ENCODE peak calls at places on chromosomes 11 and 22, in four cellular contexts. One of them, this sample, is unnamed.

GRCh38 chr11:123255909-123256308 is 60.9 kb upstream of the CLMP start:
- DNase-seq in upper lobe of left lung: no peak
- DNase-seq in colonic mucosa: no peak
- DNase-seq in CD4-positive, alpha-beta T cell: no peak
- DNase-seq in this sample: no peak

GRCh38 chr22:20080776-20081654 is 974 bp downstream of the DGCR8 start:
- DNase-seq in colonic mucosa: peak
- DNase-seq in upper lobe of left lung: peak
- DNase-seq in CD4-positive, alpha-beta T cell: no peak
- DNase-seq in this sample: no peak

GRCh38 chr22:47990486-47990885 is 1228.0 kb downstream of the TBC1D22A start:
- DNase-seq in colonic mucosa: no peak
- DNase-seq in upper lobe of left lung: no peak
- DNase-seq in CD4-positive, alpha-beta T cell: no peak
- DNase-seq in this sample: no peak

GRCh38 chr11:44192701-44193100 is 97.2 kb downstream of the EXT2 start:
- DNase-seq in CD4-positive, alpha-beta T cell: no peak
- DNase-seq in upper lobe of left lung: no peak
- DNase-seq in colonic mucosa: no peak
- DNase-seq in this sample: no peak

GRCh38 chr11:35815556-35816315 is 128.1 kb upstream of the LDLRAD3 start:
- DNase-seq in upper lobe of left lung: no peak
- DNase-seq in colonic mucosa: no peak
- DNase-seq in CD4-positive, alpha-beta T cell: no peak
- DNase-seq in this sample: no peak

GRCh38 chr11:113260541-113260940 is 53.8 kb upstream of the TTC12 start:
- DNase-seq in CD4-positive, alpha-beta T cell: no peak
- DNase-seq in colonic mucosa: no peak
- DNase-seq in upper lobe of left lung: no peak
- DNase-seq in this sample: no peak

GRCh38 chr11:117482881-117483280 is 155.2 kb downstream of the CEP164 start:
- DNase-seq in upper lobe of left lung: no peak
- DNase-seq in CD4-positive, alpha-beta T cell: no peak
- DNase-seq in colonic mucosa: no peak
- DNase-seq in this sample: no peak

GRCh38 chr22:37036655-37037377 is 14.7 kb upstream of the KCTD17 start:
- DNase-seq in colonic mucosa: no peak
- DNase-seq in CD4-positive, alpha-beta T cell: no peak
- DNase-seq in upper lobe of left lung: no peak
- DNase-seq in this sample: no peak

GRCh38 chr11:44266056-44266780 is 43.7 kb downstream of the ALX4 start:
- DNase-seq in CD4-positive, alpha-beta T cell: no peak
- DNase-seq in upper lobe of left lung: no peak
- DNase-seq in colonic mucosa: no peak
- DNase-seq in this sample: no peak

GRCh38 chr22:39474351-39474991 is 17.7 kb downstream of the MGAT3 start:
- DNase-seq in colonic mucosa: peak
- DNase-seq in CD4-positive, alpha-beta T cell: no peak
- DNase-seq in upper lobe of left lung: no peak
- DNase-seq in this sample: no peak

GRCh38 chr11:36376888-36377758 is 81.0 kb downstream of the PRR5L start:
- DNase-seq in upper lobe of left lung: no peak
- DNase-seq in CD4-positive, alpha-beta T cell: peak
- DNase-seq in colonic mucosa: peak
- DNase-seq in this sample: no peak

GRCh38 chr11:3855808-3856491 is 486 bp downstream of the STIM1 start:
- DNase-seq in colonic mucosa: peak
- DNase-seq in CD4-positive, alpha-beta T cell: peak
- DNase-seq in upper lobe of left lung: peak
- DNase-seq in this sample: no peak

GRCh38 chr11:107856180-107856980 is 2.2 kb downstream of the SLC35F2 start:
- DNase-seq in CD4-positive, alpha-beta T cell: no peak
- DNase-seq in colonic mucosa: peak
- DNase-seq in upper lobe of left lung: no peak
- DNase-seq in this sample: no peak

GRCh38 chr11:131829725-131830124 is 459.3 kb downstream of the NTM start:
- DNase-seq in CD4-positive, alpha-beta T cell: no peak
- DNase-seq in upper lobe of left lung: no peak
- DNase-seq in colonic mucosa: no peak
- DNase-seq in this sample: no peak

GRCh38 chr11:69744435-69744834 is 30.7 kb downstream of the FGF4 start:
- DNase-seq in colonic mucosa: no peak
- DNase-seq in upper lobe of left lung: peak
- DNase-seq in CD4-positive, alpha-beta T cell: no peak
- DNase-seq in this sample: no peak

GRCh38 chr11:72721689-72722049 is 30.5 kb downstream of the ARAP1 start:
- DNase-seq in upper lobe of left lung: no peak
- DNase-seq in colonic mucosa: peak
- DNase-seq in CD4-positive, alpha-beta T cell: peak
- DNase-seq in this sample: no peak

GRCh38 chr22:37742374-37743092 is 45.7 kb downstream of the TRIOBP start:
- DNase-seq in CD4-positive, alpha-beta T cell: no peak
- DNase-seq in upper lobe of left lung: peak
- DNase-seq in colonic mucosa: no peak
- DNase-seq in this sample: no peak

GRCh38 chr11:15858881-15859280 is 497.5 kb downstream of the SOX6 start:
- DNase-seq in upper lobe of left lung: no peak
- DNase-seq in CD4-positive, alpha-beta T cell: no peak
- DNase-seq in colonic mucosa: no peak
- DNase-seq in this sample: no peak

GRCh38 chr11:79070518-79070917 is 370.3 kb downstream of the TENM4 start:
- DNase-seq in upper lobe of left lung: no peak
- DNase-seq in CD4-positive, alpha-beta T cell: no peak
- DNase-seq in colonic mucosa: no peak
- DNase-seq in this sample: no peak

GRCh38 chr11:13705710-13706109 is 37.2 kb downstream of the FAR1 start:
- DNase-seq in colonic mucosa: no peak
- DNase-seq in CD4-positive, alpha-beta T cell: no peak
- DNase-seq in upper lobe of left lung: no peak
- DNase-seq in this sample: no peak

GRCh38 chr11:64891215-64891848 is 12.9 kb upstream of the EHD1 start:
- DNase-seq in upper lobe of left lung: no peak
- DNase-seq in colonic mucosa: peak
- DNase-seq in CD4-positive, alpha-beta T cell: no peak
- DNase-seq in this sample: no peak

GRCh38 chr22:17980638-17981051 is 43.7 kb downstream of the MICAL3 start:
- DNase-seq in upper lobe of left lung: peak
- DNase-seq in colonic mucosa: peak
- DNase-seq in CD4-positive, alpha-beta T cell: peak
- DNase-seq in this sample: no peak

GRCh38 chr11:61026121-61027031 is 54.9 kb downstream of the CD6 start:
- DNase-seq in upper lobe of left lung: no peak
- DNase-seq in colonic mucosa: no peak
- DNase-seq in CD4-positive, alpha-beta T cell: peak
- DNase-seq in this sample: no peak
- H3K27ac ChIP-seq in upper lobe of left lung: peak
- H3K27ac ChIP-seq in colonic mucosa: no peak
- H3K27ac ChIP-seq in CD4-positive, alpha-beta T cell: peak
- H3K27ac ChIP-seq in this sample: no peak

GRCh38 chr11:119237515-119237914 is 31.4 kb downstream of the CBL start:
- DNase-seq in colonic mucosa: no peak
- DNase-seq in CD4-positive, alpha-beta T cell: no peak
- DNase-seq in upper lobe of left lung: no peak
- DNase-seq in this sample: no peak
- H3K27ac ChIP-seq in colonic mucosa: no peak
- H3K27ac ChIP-seq in CD4-positive, alpha-beta T cell: no peak
- H3K27ac ChIP-seq in upper lobe of left lung: no peak
- H3K27ac ChIP-seq in this sample: no peak

DNA sequence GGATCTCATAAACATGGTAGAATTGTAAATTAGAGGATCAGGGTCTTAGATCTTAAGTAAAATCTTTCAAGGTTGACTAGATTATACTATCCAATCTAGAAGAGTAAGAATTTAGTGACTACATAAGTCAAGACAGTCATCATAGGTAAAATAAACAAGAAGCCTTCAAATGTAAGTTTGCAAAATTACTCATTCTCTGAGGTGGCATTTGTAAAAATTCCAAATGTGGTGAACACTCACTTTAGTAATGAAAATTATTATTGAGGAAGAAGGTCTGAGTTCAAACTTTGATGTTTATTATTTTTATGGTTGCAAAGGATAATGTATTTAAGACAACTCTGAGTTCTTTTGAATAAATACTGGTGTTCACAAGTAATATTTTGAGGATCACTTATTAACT is 4.6 kb downstream of the HYLS1 start:
- DNase-seq in colonic mucosa: no peak
- DNase-seq in upper lobe of left lung: no peak
- DNase-seq in CD4-positive, alpha-beta T cell: no peak
- DNase-seq in this sample: no peak
- H3K27ac ChIP-seq in colonic mucosa: no peak
- H3K27ac ChIP-seq in upper lobe of left lung: no peak
- H3K27ac ChIP-seq in CD4-positive, alpha-beta T cell: no peak
- H3K27ac ChIP-seq in this sample: no peak

GRCh38 chr22:28894320-28894719 is 10.9 kb downstream of the ZNRF3 start:
- DNase-seq in upper lobe of left lung: no peak
- DNase-seq in CD4-positive, alpha-beta T cell: no peak
- DNase-seq in colonic mucosa: peak
- DNase-seq in this sample: no peak

GRCh38 chr22:28894793-28895192 is 11.4 kb downstream of the ZNRF3 start:
- DNase-seq in upper lobe of left lung: no peak
- DNase-seq in colonic mucosa: no peak
- DNase-seq in CD4-positive, alpha-beta T cell: no peak
- DNase-seq in this sample: no peak

GRCh38 chr22:28899199-28899853 is 16.0 kb downstream of the ZNRF3 start:
- DNase-seq in upper lobe of left lung: no peak
- DNase-seq in colonic mucosa: no peak
- DNase-seq in CD4-positive, alpha-beta T cell: peak
- DNase-seq in this sample: no peak

GRCh38 chr22:28898233-28898629 is 14.9 kb downstream of the ZNRF3 start:
- DNase-seq in CD4-positive, alpha-beta T cell: no peak
- DNase-seq in colonic mucosa: no peak
- DNase-seq in upper lobe of left lung: no peak
- DNase-seq in this sample: no peak

GRCh38 chr22:28896611-28897010 is 13.2 kb downstream of the ZNRF3 start:
- DNase-seq in colonic mucosa: no peak
- DNase-seq in CD4-positive, alpha-beta T cell: no peak
- DNase-seq in upper lobe of left lung: no peak
- DNase-seq in this sample: no peak
- H3K27ac ChIP-seq in colonic mucosa: no peak
- H3K27ac ChIP-seq in CD4-positive, alpha-beta T cell: no peak
- H3K27ac ChIP-seq in upper lobe of left lung: no peak
- H3K27ac ChIP-seq in this sample: peak

GRCh38 chr11:8327761-8328192 is 64.1 kb upstream of the LMO1 start:
- DNase-seq in colonic mucosa: no peak
- DNase-seq in upper lobe of left lung: no peak
- DNase-seq in CD4-positive, alpha-beta T cell: no peak
- DNase-seq in this sample: no peak

GRCh38 chr11:8329336-8329735 is 65.7 kb upstream of the LMO1 start:
- DNase-seq in upper lobe of left lung: no peak
- DNase-seq in colonic mucosa: no peak
- DNase-seq in CD4-positive, alpha-beta T cell: no peak
- DNase-seq in this sample: no peak

GRCh38 chr11:8328231-8328794 is 64.6 kb upstream of the LMO1 start:
- DNase-seq in colonic mucosa: no peak
- DNase-seq in CD4-positive, alpha-beta T cell: no peak
- DNase-seq in upper lobe of left lung: no peak
- DNase-seq in this sample: no peak

GRCh38 chr11:8329961-8330361 is 66.3 kb upstream of the LMO1 start:
- DNase-seq in upper lobe of left lung: no peak
- DNase-seq in colonic mucosa: no peak
- DNase-seq in CD4-positive, alpha-beta T cell: no peak
- DNase-seq in this sample: no peak

GRCh38 chr11:8328848-8329330 is 65.2 kb upstream of the LMO1 start:
- DNase-seq in colonic mucosa: peak
- DNase-seq in CD4-positive, alpha-beta T cell: peak
- DNase-seq in upper lobe of left lung: peak
- DNase-seq in this sample: no peak
- H3K27ac ChIP-seq in colonic mucosa: no peak
- H3K27ac ChIP-seq in CD4-positive, alpha-beta T cell: no peak
- H3K27ac ChIP-seq in upper lobe of left lung: no peak
- H3K27ac ChIP-seq in this sample: no peak

DNA sequence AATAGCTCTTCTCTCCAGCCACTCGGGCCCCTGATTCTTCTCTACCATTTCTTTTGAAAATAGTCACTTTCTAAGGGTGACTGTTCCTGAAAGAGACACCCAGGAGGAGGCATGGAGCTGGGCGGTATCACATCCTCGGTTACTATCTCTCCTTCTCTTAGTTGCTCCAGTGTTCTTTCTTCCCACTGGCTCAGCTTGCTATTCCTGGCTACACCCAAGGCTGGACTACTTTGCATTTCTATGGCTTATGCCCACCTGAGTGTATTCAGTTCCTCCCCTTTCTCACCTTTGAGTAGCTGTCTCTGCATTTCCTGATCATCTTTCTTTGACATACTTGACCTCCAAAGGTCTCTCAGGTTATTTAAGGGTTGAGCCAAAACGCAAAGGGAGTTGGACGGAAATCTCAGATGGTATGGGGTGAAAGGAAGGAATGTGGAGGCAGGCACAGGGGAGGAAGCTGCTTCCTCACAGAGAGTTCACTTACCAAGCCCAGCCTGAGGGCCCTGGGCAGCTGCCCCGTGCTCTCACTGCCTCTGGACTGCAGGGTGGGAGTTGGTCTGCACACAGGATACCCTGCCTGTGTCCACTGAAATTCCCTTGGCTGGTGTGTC is 155.7 kb downstream of the SNX19 start:
- DNase-seq in CD4-positive, alpha-beta T cell: no peak
- DNase-seq in colonic mucosa: no peak
- DNase-seq in upper lobe of left lung: no peak
- DNase-seq in this sample: no peak
- H3K27ac ChIP-seq in CD4-positive, alpha-beta T cell: no peak
- H3K27ac ChIP-seq in colonic mucosa: no peak
- H3K27ac ChIP-seq in upper lobe of left lung: no peak
- H3K27ac ChIP-seq in this sample: no peak